ENCODE peak calls at places on chromosomes 12 and 14, in four cellular contexts. U is H1, A is IMR-90, W is H9. D is an unnamed sample.
A peak's percentile ranks its signal among the peaks of the same experiment; 100 is the strongest.

GRCh38 chr14:105929327-105930081 is 403.1 kb downstream of the TMEM121 start:
- DNase-seq in U (no peak), A (no peak), W (no peak), D (no peak)

GRCh38 chr14:100530270-100531072 is 56.7 kb downstream of the BEGAIN start:
- DNase-seq in U (no peak), A (no peak), W (no peak), D (no peak)

GRCh38 chr12:66188584-66189475 is at the start of gene IRAK3:
- DNase-seq in U (peak; percentile 79), A (peak; percentile 31), W (peak; percentile 69), D (peak; percentile 58)

GRCh38 chr14:33954016-33954598 is 3.2 kb upstream of the EGLN3 start:
- DNase-seq in U (no peak), A (no peak), W (no peak), D (no peak)

GRCh38 chr12:24898185-24898584 is 50.7 kb downstream of the BCAT1 start:
- DNase-seq in U (no peak), A (no peak), W (no peak), D (no peak)

GRCh38 chr14:95045836-95046430 is 111.4 kb downstream of the DICER1 start:
- DNase-seq in U (no peak), A (no peak), W (peak; percentile 18), D (no peak)

GRCh38 chr14:21802441-21802840 is 128.8 kb upstream of the OR4E1 start:
- DNase-seq in U (no peak), A (no peak), W (no peak), D (peak; percentile 21)

GRCh38 chr12:131586269-131586668 is 124.6 kb upstream of the SFSWAP start:
- DNase-seq in U (no peak), A (no peak), W (no peak), D (no peak)

GRCh38 chr12:106580671-106581508 is 1.9 kb upstream of the RFX4 start:
- DNase-seq in U (peak; percentile 55), A (no peak), W (peak; percentile 42), D (peak; percentile 3)

DNA sequence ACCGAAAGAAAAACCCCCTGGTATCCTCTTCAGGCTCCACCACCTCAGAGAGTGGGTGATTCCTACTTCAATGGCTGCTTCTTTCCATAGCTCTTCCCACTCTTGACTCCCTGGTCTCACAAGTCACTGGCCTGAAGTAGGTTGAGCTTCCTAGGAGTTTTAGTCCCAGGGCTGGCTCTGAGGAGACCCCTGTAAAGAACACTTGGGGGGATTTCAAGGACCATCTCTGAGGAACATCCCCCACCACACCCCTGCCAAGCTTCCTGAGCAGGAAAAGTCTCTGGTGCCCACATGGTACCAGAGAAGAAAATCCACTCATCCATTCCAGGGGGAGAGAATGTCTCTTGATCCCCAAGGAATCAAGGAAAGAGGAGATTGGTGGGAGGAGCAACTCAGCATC is 25.7 kb downstream of the PHETA1 start:
- DNase-seq in U (no peak), A (no peak), W (no peak), D (no peak)
- H3K23ac ChIP-seq in U (no peak overlapping the region), A (no peak overlapping the region), W (no peak overlapping the region), D (no peak overlapping the region)

DNA sequence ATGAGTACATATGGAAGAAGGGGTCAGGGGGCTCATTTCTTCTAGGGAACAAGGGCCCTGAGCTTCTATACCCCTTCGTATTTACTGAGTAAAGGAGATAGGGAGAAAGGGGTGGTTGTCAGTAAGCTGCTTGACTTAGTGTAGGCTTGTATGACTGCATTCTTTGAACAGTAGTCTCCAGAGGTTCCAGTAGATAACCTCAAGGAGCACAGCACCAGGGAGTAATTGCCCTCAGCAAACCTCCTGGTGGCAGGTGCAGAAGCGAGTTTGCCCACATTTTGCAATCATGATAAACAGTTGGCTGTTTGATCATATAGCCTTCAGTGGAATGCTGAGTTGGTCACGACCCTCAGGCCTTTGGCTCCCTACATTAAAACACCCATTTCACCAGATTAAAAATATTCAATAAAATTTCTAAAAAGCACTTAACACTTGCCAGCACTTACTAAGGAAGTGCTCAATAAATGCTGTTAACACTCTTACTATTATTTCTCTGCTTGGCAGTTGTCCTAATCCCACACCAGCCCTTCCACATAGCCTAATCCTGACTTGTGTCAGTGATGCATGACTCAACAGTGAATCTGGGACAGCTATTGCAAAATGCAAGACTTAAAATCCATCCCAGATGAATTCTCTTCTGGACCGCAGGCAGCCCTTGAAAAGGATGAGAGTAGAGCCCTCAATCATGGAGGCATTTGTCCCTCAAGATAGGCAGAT is 3.7 kb upstream of the DHRS4L2 start:
- DNase-seq in U (no peak), A (peak; percentile 86), W (no peak), D (no peak)
- H4K5ac ChIP-seq in U (no peak overlapping the region), A (no peak overlapping the region), W (no peak overlapping the region), D (no peak overlapping the region)

DNA sequence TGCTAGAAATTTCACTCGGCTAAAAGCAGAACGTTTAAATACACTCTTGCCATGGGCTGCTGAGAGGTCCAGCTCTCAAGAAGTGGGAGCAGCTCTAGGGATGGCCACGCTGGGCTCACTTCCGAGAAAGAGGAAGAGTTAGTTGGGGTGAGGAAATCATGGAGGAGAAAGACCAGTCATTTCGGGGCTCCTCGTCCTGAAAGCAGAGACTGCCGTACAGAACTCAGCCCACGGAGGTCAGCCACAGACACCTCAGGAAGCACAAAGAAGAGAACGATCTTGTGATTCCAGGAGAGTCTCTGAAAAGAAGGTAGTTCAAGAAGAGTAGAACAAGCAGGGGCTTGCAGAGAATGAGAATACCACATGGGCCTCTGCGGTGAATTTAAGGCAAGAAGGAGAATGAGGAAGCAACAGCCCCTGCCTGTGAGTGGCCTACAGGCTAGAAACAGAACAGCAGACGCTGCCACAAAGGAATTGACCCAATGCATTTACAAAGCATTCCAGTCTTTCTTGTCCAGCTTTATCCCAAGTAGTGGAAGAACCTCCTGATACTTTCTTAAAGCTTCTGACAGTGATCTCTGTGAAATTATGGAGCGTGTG is 311.9 kb downstream of the CACNA1C start:
- DNase-seq in U (no peak), A (no peak), W (peak; percentile 60), D (peak; percentile 32)
- H2AK5ac ChIP-seq in U (no peak overlapping the region), A (no peak overlapping the region), W (no peak overlapping the region), D (no peak overlapping the region)

DNA sequence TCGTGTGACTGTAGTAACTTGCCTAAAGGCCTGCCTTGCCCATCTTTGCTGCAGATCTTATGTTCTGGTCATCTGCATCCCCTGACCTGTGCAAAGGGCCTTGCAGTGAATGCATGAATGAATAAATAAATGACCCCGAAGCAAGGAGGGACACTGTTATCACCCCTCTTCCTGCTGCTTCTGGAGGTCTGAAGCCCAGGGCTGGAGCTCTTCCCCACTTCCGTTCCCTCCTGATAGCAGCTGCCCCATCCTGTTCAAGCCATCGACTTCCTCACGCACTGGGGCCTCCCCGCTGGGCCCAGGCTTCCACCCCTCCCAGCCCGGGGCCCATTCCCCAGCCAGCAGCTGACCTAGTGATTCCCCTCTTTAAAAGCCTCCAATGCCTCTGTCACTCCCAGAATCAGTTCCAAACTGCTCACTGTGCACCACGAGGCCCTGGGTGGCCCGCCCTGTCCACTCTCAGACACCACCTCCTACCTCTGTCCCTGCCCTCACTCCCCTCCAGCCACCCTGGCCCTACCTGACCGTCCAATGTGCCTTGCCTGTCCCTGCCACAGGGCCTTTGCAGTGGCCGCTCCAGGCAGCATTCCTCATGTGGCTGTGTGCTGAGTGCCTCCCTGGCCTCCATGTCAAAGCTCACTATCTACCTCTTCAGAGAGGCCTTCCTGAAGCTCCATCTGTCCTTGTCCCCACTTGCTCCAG is 78.6 kb downstream of the SCARB1 start:
- DNase-seq in U (no peak), A (no peak), W (no peak), D (no peak)
- H3K23ac ChIP-seq in U (no peak overlapping the region), A (no peak overlapping the region), W (no peak overlapping the region), D (no peak overlapping the region)

DNA sequence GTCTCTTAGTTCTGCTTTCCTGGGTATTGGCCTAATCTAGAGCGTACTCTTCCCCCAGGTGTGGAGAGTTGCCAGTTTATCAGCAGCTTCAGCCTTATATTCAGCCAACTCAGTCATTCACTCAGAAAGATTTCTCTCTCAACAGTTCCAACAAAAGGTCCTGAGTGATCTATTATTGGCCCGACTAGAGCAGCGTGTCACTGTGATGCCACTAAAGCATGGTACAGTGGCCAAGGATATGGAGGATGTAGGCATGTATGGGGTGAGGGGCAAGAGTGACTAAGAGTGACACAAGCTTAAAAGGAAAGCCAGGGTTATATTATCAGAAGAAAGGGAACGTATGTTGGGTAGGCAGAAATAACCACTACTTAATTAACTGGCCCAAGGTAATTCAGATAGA is 4.8 kb downstream of the NOPCHAP1 start:
- DNase-seq in U (no peak), A (no peak), W (no peak), D (no peak)
- H4K5ac ChIP-seq in U (no peak overlapping the region), A (no peak overlapping the region), W (peak overlapping the region; percentile 22), D (no peak overlapping the region)